ENCODE peak calls at places on chromosomes 16 and 17, in five cellular contexts. E is ovary, S is Peyer's patch, W is heart left ventricle, B is K562. X is an unnamed sample. For H3K27me3, the result is how much of the 10 kb centered on the place peaks cover.

GRCh38 chr16:3007957-3008748 is 4.6 kb upstream of the CLDN9 start:
- DNase-seq in E (no peak), S (no peak), W (no peak), B (peak), X (no peak)

GRCh38 chr16:88691924-88692560 is 5.7 kb upstream of the SNAI3 start:
- DNase-seq in E (no peak), S (no peak), W (no peak), B (no peak), X (no peak)

GRCh38 chr17:214881-215331 is 33.5 kb upstream of the DOC2B start:
- DNase-seq in E (no peak), S (no peak), W (no peak), B (no peak), X (peak)

GRCh38 chr17:37520174-37520573 is 30.5 kb downstream of the DUSP14 start:
- DNase-seq in E (no peak), S (no peak), W (no peak), B (no peak), X (no peak)

GRCh38 chr16:23296994-23297393 is 5.1 kb upstream of the SCNN1B start:
- DNase-seq in E (no peak), S (no peak), W (no peak), B (peak), X (no peak)

GRCh38 chr16:7688811-7689210 is 356.2 kb downstream of the RBFOX1 start:
- DNase-seq in E (no peak), S (no peak), W (no peak), B (no peak), X (no peak)

GRCh38 chr17:28750178-28751047 is 6.6 kb downstream of the TRAF4 start:
- DNase-seq in E (peak), S (peak), W (peak), B (peak), X (peak)

GRCh38 chr16:5578980-5579379 is 481.4 kb upstream of the EEF2KMT start:
- DNase-seq in E (no peak), S (no peak), W (no peak), B (no peak), X (no peak)

GRCh38 chr17:74521701-74522201 is 9.5 kb downstream of the CD300LB start:
- DNase-seq in E (no peak), S (peak), W (peak), B (no peak), X (no peak)

GRCh38 chr17:77462101-77462500 is 321.3 kb downstream of the SEC14L1 start:
- DNase-seq in E (no peak), S (no peak), W (no peak), B (no peak), X (no peak)

GRCh38 chr17:385836-386144 is 33.2 kb upstream of the RPH3AL start:
- DNase-seq in E (no peak), S (no peak), W (no peak), B (no peak), X (no peak)

GRCh38 chr16:11539635-11540034 is 47.1 kb downstream of the LITAF start:
- DNase-seq in E (no peak), S (no peak), W (no peak), B (no peak), X (no peak)

GRCh38 chr16:68447721-68448359 is 468 bp downstream of the SMPD3 start:
- DNase-seq in E (no peak), S (no peak), W (no peak), B (no peak), X (no peak)

GRCh38 chr16:1701216-1701878 is 4.6 kb upstream of the MAPK8IP3 start:
- DNase-seq in E (no peak), S (no peak), W (no peak), B (no peak), X (no peak)

GRCh38 chr16:1691956-1692355 is 13.9 kb downstream of the JPT2 start:
- DNase-seq in E (no peak), S (no peak), W (no peak), B (no peak), X (no peak)

GRCh38 chr16:1700246-1700645 is 5.7 kb upstream of the MAPK8IP3 start:
- DNase-seq in E (no peak), S (no peak), W (no peak), B (no peak), X (no peak)

GRCh38 chr16:1698680-1699079 is 7.3 kb upstream of the MAPK8IP3 start:
- DNase-seq in E (peak), S (no peak), W (no peak), B (no peak), X (no peak)

GRCh38 chr16:1696863-1697262 is 9.1 kb upstream of the MAPK8IP3 start:
- DNase-seq in E (no peak), S (no peak), W (no peak), B (no peak), X (no peak)
- H3K27ac ChIP-seq in E (no peak), S (no peak), W (no peak), B (no peak), X (no peak)

GRCh38 chr16:30429678-30430427 is at the start of gene DCTPP1:
- DNase-seq in E (peak), S (peak), W (peak), B (peak), X (peak)
- TF ChIP-seq POLR2A in E (peak), S (no peak), W (no peak), B (peak), X (no peak)

GRCh38 chr17:38669520-38669919 is 5.2 kb downstream of the EPOP start:
- DNase-seq in E (no peak), S (no peak), W (no peak), B (no peak), X (no peak)
- H3K27me3 ChIP-seq in E (under half), S (under half), W (under half), B (under half), X (under half)

DNA sequence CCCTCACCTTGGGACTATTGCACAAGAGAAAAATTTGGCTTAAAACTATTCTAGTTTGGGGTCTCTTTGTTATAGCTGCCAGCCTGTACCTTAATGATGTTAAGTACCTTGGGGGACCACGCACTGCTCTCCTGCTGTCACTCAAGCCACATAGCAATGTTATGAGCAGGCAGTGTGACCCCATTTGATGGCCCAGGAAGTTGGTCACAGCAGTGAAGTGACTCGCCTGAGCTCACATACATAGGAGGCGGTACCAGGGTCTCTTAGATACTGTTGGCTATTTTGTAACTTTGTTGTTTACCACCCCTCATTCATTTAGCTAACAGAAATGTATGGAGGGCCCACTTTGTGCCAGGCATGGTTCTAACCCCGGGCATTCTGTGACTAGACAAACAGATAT is 16.4 kb downstream of the KCNG4 start:
- DNase-seq in E (no peak), S (no peak), W (no peak), B (no peak), X (no peak)
- H3K27ac ChIP-seq in E (no peak), S (no peak), W (no peak), B (no peak), X (no peak)

X was measured in sigmoid colon.